ENCODE peak calls at places on chromosomes 4 and X, in six cellular contexts. R, F, T, S, L and P are unnamed samples.

GRCh38 chrX:125319646-125320521 is at the start of gene TEX13C:
- DNase-seq in R (no peak), F (no peak), T (no peak), S (no peak), L (no peak), P (no peak)

GRCh38 chr4:100722133-100722532 is 204.3 kb upstream of the EMCN start:
- DNase-seq in R (no peak), F (no peak), T (no peak), S (no peak), L (no peak), P (no peak)

GRCh38 chr4:177047851-177048174 is 255.1 kb upstream of the VEGFC start:
- DNase-seq in R (no peak), F (no peak), T (no peak), S (no peak), L (no peak), P (no peak)

GRCh38 chr4:1512738-1513660 is 106.8 kb upstream of the NKX1-1 start:
- DNase-seq in R (no peak), F (peak; percentile 79), T (no peak), S (no peak), L (no peak), P (no peak)

GRCh38 chr4:78758105-78758504 is 18.0 kb upstream of the BMP2K start:
- DNase-seq in R (no peak), F (no peak), T (no peak), S (no peak), L (no peak), P (no peak)

GRCh38 chr4:107035711-107036601 is at the start of gene DKK2:
- DNase-seq in R (no peak), F (no peak), T (no peak), S (no peak), L (no peak), P (no peak)

GRCh38 chrX:49230500-49231232 is 2.5 kb downstream of the CACNA1F start:
- DNase-seq in R (no peak), F (no peak), T (peak; percentile 1), S (no peak), L (no peak), P (peak; percentile 50)

GRCh38 chrX:40105016-40105790 is 7.4 kb upstream of the BCOR start:
- DNase-seq in R (no peak), F (no peak), T (no peak), S (no peak), L (no peak), P (peak; percentile 19)

GRCh38 chr4:151658959-151659593 is 101.7 kb downstream of the GATB start:
- DNase-seq in R (no peak), F (no peak), T (peak; percentile 23), S (no peak), L (no peak), P (no peak)

GRCh38 chr4:1198070-1198844 is 25.9 kb upstream of the SPON2 start:
- DNase-seq in R (no peak), F (no peak), T (no peak), S (no peak), L (no peak), P (no peak)

GRCh38 chrX:53654378-53654777 is 32.1 kb downstream of the HUWE1 start:
- DNase-seq in R (no peak), F (no peak), T (peak; percentile 3), S (no peak), L (no peak), P (no peak)

GRCh38 chrX:2371026-2371778 is 129.6 kb downstream of the DHRSX start:
- DNase-seq in R (no peak), F (no peak), T (no peak), S (no peak), L (no peak), P (no peak)

GRCh38 chr4:155972098-155972497 is 18.4 kb upstream of the CTSO start:
- DNase-seq in R (no peak), F (no peak), T (peak; percentile 38), S (peak; percentile 24), L (no peak), P (no peak)

GRCh38 chr4:106305435-106306055 is 10.5 kb downstream of the TBCK start:
- DNase-seq in R (no peak), F (no peak), T (peak; percentile 67), S (no peak), L (no peak), P (no peak)

GRCh38 chr4:180449395-180449956 is 1793.7 kb upstream of the TENM3 start:
- DNase-seq in R (no peak), F (peak; percentile 6), T (peak; percentile 45), S (peak; percentile 63), L (no peak), P (peak; percentile 31)

GRCh38 chrX:129777218-129777768 is 2.5 kb upstream of the SASH3 start:
- DNase-seq in R (no peak), F (no peak), T (peak; percentile 16), S (no peak), L (no peak), P (no peak)

GRCh38 chrX:138847930-138848329 is 136.4 kb upstream of the FGF13 start:
- DNase-seq in R (no peak), F (no peak), T (no peak), S (no peak), L (no peak), P (peak; percentile 3)

GRCh38 chrX:15142084-15142715 is 127.7 kb downstream of the ASB9 start:
- DNase-seq in R (no peak), F (no peak), T (no peak), S (no peak), L (no peak), P (no peak)

GRCh38 chr4:104615496-104615895 is 120.8 kb upstream of the CXXC4 start:
- DNase-seq in R (no peak), F (no peak), T (no peak), S (no peak), L (no peak), P (no peak)

GRCh38 chrX:72016881-72017783 is 106.5 kb downstream of the NHSL2 start:
- DNase-seq in R (no peak), F (no peak), T (no peak), S (no peak), L (no peak), P (no peak)

GRCh38 chr4:185165605-185166063 is 22.6 kb downstream of the SLC25A4 start:
- DNase-seq in R (no peak), F (no peak), T (peak; percentile 38), S (no peak), L (no peak), P (no peak)

GRCh38 chrX:94454606-94455005 is 780.6 kb downstream of the FAM133A start:
- DNase-seq in R (no peak), F (no peak), T (no peak), S (no peak), L (no peak), P (no peak)

GRCh38 chrX:29422034-29422433 is 793.3 kb upstream of the MAGEB2 start:
- DNase-seq in R (no peak), F (no peak), T (no peak), S (no peak), L (no peak), P (no peak)

GRCh38 chr4:175234162-175234561 is 316.0 kb downstream of the ADAM29 start:
- DNase-seq in R (no peak), F (no peak), T (peak; percentile 27), S (no peak), L (no peak), P (no peak)

GRCh38 chrX:78375894-78376293 is 48.5 kb upstream of the CYSLTR1 start:
- DNase-seq in R (no peak), F (no peak), T (no peak), S (no peak), L (no peak), P (no peak)

GRCh38 chr4:161555689-161556660 is 607.8 kb downstream of the FSTL5 start:
- DNase-seq in R (no peak), F (no peak), T (no peak), S (no peak), L (no peak), P (no peak)

GRCh38 chr4:158065176-158065575 is 107.6 kb downstream of the GASK1B start:
- DNase-seq in R (no peak), F (no peak), T (no peak), S (no peak), L (no peak), P (no peak)

GRCh38 chr4:55124337-55125076 is 888 bp downstream of the KDR start:
- DNase-seq in R (no peak), F (no peak), T (peak; percentile 11), S (no peak), L (no peak), P (no peak)